ENCODE peak calls at places on chromosomes 11 and 22, in six cellular contexts. T, R, A, B, X and M are unnamed samples.

GRCh38 chr11:60818057-60818456 is 23.9 kb upstream of the CCDC86 start:
- DNase-seq in T (no peak), B (no peak), R (no peak), X (no peak), A (no peak), M (no peak)

GRCh38 chr22:38069372-38070249 is 12.4 kb downstream of the PICK1 start:
- DNase-seq in T (no peak), B (peak), X (no peak), R (no peak), A (no peak), M (no peak)

GRCh38 chr11:17743026-17743807 is 8.6 kb downstream of the KCNC1 start:
- DNase-seq in T (no peak), X (no peak), B (no peak), A (no peak), R (no peak), M (no peak)

GRCh38 chr11:68840661-68841653 is 759 bp downstream of the CPT1A start:
- DNase-seq in R (no peak), B (no peak), X (peak), T (no peak), A (peak), M (peak)

GRCh38 chr11:119426142-119426541 is 3.2 kb upstream of the THY1 start:
- DNase-seq in B (no peak), A (no peak), T (no peak), R (no peak), X (no peak), M (no peak)

GRCh38 chr22:45631140-45631539 is 40.5 kb upstream of the ATXN10 start:
- DNase-seq in A (no peak), R (no peak), X (no peak), B (no peak), T (peak), M (no peak)

GRCh38 chr22:25853902-25854301 is 111.9 kb downstream of the MYO18B start:
- DNase-seq in B (no peak), A (no peak), R (no peak), T (peak), X (peak), M (no peak)

GRCh38 chr22:42879371-42880021 is 22.4 kb upstream of the ARFGAP3 start:
- DNase-seq in B (no peak), X (no peak), A (no peak), R (no peak), T (peak), M (no peak)

GRCh38 chr22:36332623-36333331 is 55.0 kb downstream of the MYH9 start:
- DNase-seq in B (no peak), A (peak), R (no peak), X (peak), T (no peak), M (peak)

GRCh38 chr11:88508808-88509581 is 171.5 kb upstream of the CTSC start:
- DNase-seq in X (no peak), R (no peak), A (peak), T (no peak), B (no peak), M (no peak)

GRCh38 chr11:106156290-106156937 is 79.0 kb downstream of the AASDHPPT start:
- DNase-seq in B (peak), R (no peak), T (no peak), A (peak), X (peak), M (peak)

GRCh38 chr11:1750481-1750839 is at the start of gene IFITM10:
- DNase-seq in B (no peak), X (no peak), R (no peak), A (no peak), T (no peak), M (no peak)

GRCh38 chr11:117144477-117145392 is 648 bp downstream of the PAFAH1B2 start:
- DNase-seq in X (peak), B (no peak), A (peak), T (peak), R (peak), M (peak)

GRCh38 chr11:66744485-66745355 is 15.7 kb upstream of the SPTBN2 start:
- DNase-seq in A (peak), R (no peak), X (peak), B (peak), T (peak), M (peak)

GRCh38 chr22:42688241-42688913 is 32.3 kb downstream of the A4GALT start:
- DNase-seq in R (no peak), A (peak), X (peak), T (peak), B (peak), M (no peak)

GRCh38 chr11:93481696-93482095 is 61.5 kb downstream of the SMCO4 start:
- DNase-seq in R (no peak), A (no peak), T (no peak), X (no peak), B (no peak), M (no peak)

GRCh38 chr22:43263645-43264514 is 76.9 kb upstream of the TTLL12 start:
- DNase-seq in B (peak), X (peak), R (no peak), A (no peak), T (peak), M (no peak)

GRCh38 chr11:83971063-83971462 is 684.9 kb upstream of the CCDC90B start:
- DNase-seq in X (peak), T (peak), R (no peak), A (no peak), B (peak), M (no peak)

GRCh38 chr11:121534131-121535093 is 81.6 kb upstream of the SORL1-AS1 start:
- DNase-seq in R (no peak), X (peak), A (no peak), T (no peak), B (no peak), M (no peak)

GRCh38 chr11:43989162-43989961 is 46.9 kb downstream of the C11orf96 start:
- DNase-seq in A (peak), R (no peak), T (no peak), B (no peak), X (no peak), M (no peak)

GRCh38 chr22:43420991-43421665 is 9.3 kb downstream of the MPPED1 start:
- DNase-seq in X (no peak), R (no peak), B (no peak), A (no peak), T (no peak), M (no peak)

GRCh38 chr22:44452531-44453420 is 45.3 kb downstream of the RTL6 start:
- DNase-seq in B (no peak), R (no peak), A (no peak), T (no peak), X (no peak), M (no peak)

GRCh38 chr11:19276859-19277808 is 36.4 kb upstream of the E2F8 start:
- DNase-seq in B (no peak), R (no peak), T (no peak), A (no peak), X (no peak), M (no peak)

GRCh38 chr11:62122076-62122475 is 1.7 kb upstream of the INCENP start:
- DNase-seq in T (no peak), X (peak), A (no peak), R (no peak), B (no peak), M (no peak)

GRCh38 chr22:39384750-39385480 is 14.7 kb upstream of the TAB1 start:
- DNase-seq in B (no peak), A (peak), T (peak), X (peak), R (no peak), M (no peak)

GRCh38 chr22:40094449-40094848 is 83.3 kb upstream of the TNRC6B start:
- DNase-seq in A (no peak), X (no peak), R (no peak), T (no peak), B (no peak), M (no peak)

GRCh38 chr11:10476342-10476741 is 21.3 kb downstream of the AMPD3 start:
- DNase-seq in X (no peak), B (no peak), T (no peak), A (no peak), R (no peak), M (no peak)

GRCh38 chr22:26174280-26174679 is 5.0 kb downstream of the SEZ6L start:
- DNase-seq in B (no peak), A (peak), T (peak), R (no peak), X (peak), M (no peak)

GRCh38 chr11:68003846-68004550 is at the start of gene UNC93B1:
- DNase-seq in T (no peak), R (peak), B (no peak), A (peak), X (peak), M (no peak)

GRCh38 chr11:67292671-67293070 is 3.6 kb downstream of the ANKRD13D start:
- DNase-seq in X (no peak), T (no peak), B (no peak), R (no peak), A (no peak), M (no peak)

GRCh38 chr11:14741195-14741594 is 97.6 kb downstream of the PDE3B start:
- DNase-seq in T (no peak), A (no peak), R (no peak), B (no peak), X (no peak), M (no peak)

GRCh38 chr22:32623943-32624342 is 149.3 kb downstream of the FBXO7 start:
- DNase-seq in B (peak), R (no peak), X (no peak), A (no peak), T (no peak), M (peak)

GRCh38 chr11:46898396-46899095 is 19.8 kb downstream of the LRP4 start:
- DNase-seq in R (no peak), T (no peak), X (no peak), B (no peak), A (no peak), M (no peak)